ENCODE peak calls at places on chromosomes 5 and 9, in five cellular contexts. C, G, J, H and E are unnamed samples.

GRCh38 chr9:93008457-93008856 is 50.0 kb upstream of the SUSD3 start:
- DNase-seq in C (no peak), G (no peak), J (no peak), H (no peak), E (no peak)

GRCh38 chr5:1633605-1634336 is 110.0 kb upstream of the LPCAT1 start:
- DNase-seq in C (peak; percentile 78), G (peak; percentile 87), J (peak; percentile 54), H (no peak), E (peak; percentile 72)

GRCh38 chr9:136120119-136120393 is 1.4 kb upstream of the TMEM250 start:
- DNase-seq in C (no peak), G (no peak), J (no peak), H (no peak), E (no peak)

GRCh38 chr9:93182572-93182971 is 1.4 kb upstream of the WNK2 start:
- DNase-seq in C (no peak), G (no peak), J (no peak), H (no peak), E (no peak)

GRCh38 chr9:2621678-2622360 is at the start of gene VLDLR:
- DNase-seq in C (peak; percentile 42), G (peak; percentile 43), J (no peak), H (no peak), E (peak; percentile 26)

GRCh38 chr5:68464424-68464823 is 248.9 kb downstream of the PIK3R1 start:
- DNase-seq in C (no peak), G (no peak), J (no peak), H (peak; percentile 67), E (no peak)

GRCh38 chr5:76114192-76114795 is 31.1 kb downstream of the SV2C start:
- DNase-seq in C (no peak), G (no peak), J (no peak), H (no peak), E (no peak)

GRCh38 chr5:148583421-148583965 is 70.8 kb downstream of the HTR4 start:
- DNase-seq in C (no peak), G (no peak), J (no peak), H (no peak), E (no peak)

GRCh38 chr5:54264574-54264973 is 45.8 kb downstream of the ARL15 start:
- DNase-seq in C (no peak), G (no peak), J (no peak), H (no peak), E (no peak)

GRCh38 chr5:132046915-132047314 is 13.5 kb upstream of the IL3 start:
- DNase-seq in C (no peak), G (no peak), J (no peak), H (no peak), E (no peak)

GRCh38 chr9:27625751-27626628 is 52.7 kb upstream of the C9orf72 start:
- DNase-seq in C (no peak), G (no peak), J (no peak), H (no peak), E (no peak)

GRCh38 chr5:135505973-135506372 is 29.8 kb downstream of the NEUROG1 start:
- DNase-seq in C (no peak), G (no peak), J (no peak), H (no peak), E (no peak)

GRCh38 chr5:134103397-134103796 is 11.1 kb upstream of the TCF7 start:
- DNase-seq in C (no peak), G (no peak), J (no peak), H (no peak), E (no peak)

GRCh38 chr9:134322781-134323241 is 3.4 kb upstream of the RXRA start:
- DNase-seq in C (no peak), G (no peak), J (no peak), H (no peak), E (no peak)

GRCh38 chr5:176446884-176447537 is 1.2 kb upstream of the FAF2 start:
- DNase-seq in C (no peak), G (no peak), J (no peak), H (no peak), E (no peak)

GRCh38 chr5:93884254-93884653 is 142.9 kb upstream of the POU5F2 start:
- DNase-seq in C (no peak), G (no peak), J (no peak), H (no peak), E (no peak)

GRCh38 chr5:96474073-96474472 is 41.0 kb upstream of the PCSK1 start:
- DNase-seq in C (no peak), G (no peak), J (no peak), H (no peak), E (no peak)

GRCh38 chr9:27429436-27429835 is 94.7 kb upstream of the IFNK start:
- DNase-seq in C (no peak), G (no peak), J (no peak), H (no peak), E (no peak)

GRCh38 chr9:3662671-3663070 is 136.9 kb upstream of the RFX3 start:
- DNase-seq in C (no peak), G (no peak), J (no peak), H (no peak), E (no peak)

GRCh38 chr5:59591162-59591561 is 302.4 kb downstream of the PDE4D start:
- DNase-seq in C (no peak), G (peak; percentile 68), J (no peak), H (no peak), E (no peak)

GRCh38 chr9:129060991-129061390 is 19.9 kb upstream of the DOLPP1 start:
- DNase-seq in C (no peak), G (no peak), J (no peak), H (no peak), E (no peak)

GRCh38 chr9:73269430-73270101 is 117.9 kb downstream of the ANXA1 start:
- DNase-seq in C (no peak), G (peak; percentile 46), J (no peak), H (no peak), E (no peak)

DNA sequence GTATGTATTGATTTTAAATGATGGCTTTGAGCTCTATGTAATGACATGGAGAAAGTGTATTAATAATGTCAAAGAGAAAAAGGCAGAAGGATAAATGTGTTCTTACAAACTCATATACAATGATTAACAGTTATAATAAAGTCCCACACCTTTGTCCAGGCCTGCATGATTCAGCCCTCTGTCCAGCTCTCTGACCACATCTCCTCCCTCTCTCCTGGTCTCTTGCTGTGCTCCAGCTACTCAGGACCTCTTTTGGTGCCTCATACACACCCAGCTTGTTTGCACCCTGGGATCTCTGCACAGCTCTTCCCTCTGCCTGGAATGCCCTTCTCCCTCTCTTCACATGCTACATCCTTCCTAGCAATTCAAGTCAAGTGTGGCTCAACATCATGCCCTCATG is 37.5 kb upstream of the DMRT1 start:
- DNase-seq in C (no peak), G (no peak), J (no peak), H (no peak), E (no peak)
- TF ChIP-seq CTCF in C (no peak), G (no peak), J (no peak), H (no peak), E (no peak)

DNA sequence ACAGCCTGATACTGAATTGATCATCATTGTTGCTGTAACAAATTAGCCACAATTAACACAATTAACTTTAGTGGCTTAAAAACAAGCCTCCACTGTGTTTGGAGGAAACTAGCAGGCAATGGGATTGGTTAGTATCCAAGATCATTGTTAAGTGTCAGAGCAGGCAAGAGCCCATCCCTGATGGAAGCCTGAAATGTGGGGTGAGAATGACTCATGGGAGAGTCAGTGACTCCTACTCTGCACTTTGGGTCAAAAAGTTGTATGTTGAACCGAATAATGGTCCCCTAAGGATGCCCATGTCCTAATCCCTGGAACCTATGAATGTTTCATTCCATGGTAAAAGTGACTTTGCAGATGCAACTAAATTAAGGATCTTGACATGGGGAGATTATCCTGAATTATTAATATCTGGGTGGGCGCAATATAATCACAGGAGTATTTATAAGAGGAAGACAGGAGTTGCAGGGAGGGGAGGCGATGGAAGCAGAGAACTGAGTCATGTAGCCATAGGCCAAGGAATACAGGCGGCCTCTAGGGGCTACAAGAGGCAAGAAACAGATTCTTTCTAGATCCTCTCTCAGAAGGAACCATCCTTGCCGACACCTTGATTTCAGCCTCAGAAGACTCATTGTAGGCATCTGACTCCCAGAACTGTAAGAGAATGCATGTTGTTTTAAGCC is 28.8 kb downstream of the ALG2 start:
- DNase-seq in C (no peak), G (no peak), J (no peak), H (no peak), E (no peak)
- TF ChIP-seq CTCF in C (peak; percentile 19), G (no peak), J (no peak), H (peak; percentile 18), E (no peak)

DNA sequence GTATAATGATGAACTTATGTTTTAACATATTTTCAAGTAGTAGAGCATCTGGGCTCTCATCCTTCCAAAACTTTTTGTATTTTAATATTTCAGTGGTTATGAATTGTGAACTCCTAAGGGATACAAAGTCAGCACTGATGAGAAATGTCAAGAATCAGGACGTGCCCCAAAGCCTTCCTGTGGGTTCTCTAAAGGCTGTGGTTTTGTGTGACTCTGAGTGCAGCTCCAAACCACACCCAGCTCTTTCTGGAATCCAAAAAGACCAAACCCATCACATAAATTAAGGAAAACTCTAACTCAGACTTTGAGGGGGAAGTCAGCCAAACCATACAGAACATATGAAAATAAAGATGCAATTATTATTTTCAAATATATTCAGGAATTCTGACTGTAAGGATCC is 40.8 kb upstream of the SMU1 start:
- DNase-seq in C (no peak), G (no peak), J (no peak), H (no peak), E (no peak)
- TF ChIP-seq CTCF in C (no peak), G (no peak), J (no peak), H (no peak), E (no peak)

GRCh38 chr9:96449522-96449843 is 486 bp upstream of the HABP4 start:
- DNase-seq in C (no peak), G (no peak), J (no peak), H (no peak), E (no peak)

GRCh38 chr9:96447406-96447805 is 2.6 kb upstream of the HABP4 start:
- DNase-seq in C (no peak), G (no peak), J (no peak), H (no peak), E (no peak)

GRCh38 chr9:96450613-96451544 is 910 bp downstream of the HABP4 start:
- DNase-seq in C (peak; percentile 26), G (no peak), J (no peak), H (no peak), E (no peak)

GRCh38 chr9:96448546-96449170 is 1.3 kb upstream of the HABP4 start:
- DNase-seq in C (no peak), G (no peak), J (no peak), H (no peak), E (no peak)

GRCh38 chr9:96449844-96450612 is at the start of gene HABP4:
- DNase-seq in C (peak; percentile 95), G (peak; percentile 95), J (peak; percentile 97), H (peak; percentile 61), E (peak; percentile 96)
- TF ChIP-seq CTCF in C (peak; percentile 1), G (no peak), J (no peak), H (no peak), E (no peak)

GRCh38 chr5:118518720-118519119 is 469.6 kb downstream of the DTWD2 start:
- DNase-seq in C (no peak), G (no peak), J (no peak), H (no peak), E (no peak)
- TF ChIP-seq CTCF in C (no peak), G (no peak), J (no peak), H (no peak), E (no peak)

DNA sequence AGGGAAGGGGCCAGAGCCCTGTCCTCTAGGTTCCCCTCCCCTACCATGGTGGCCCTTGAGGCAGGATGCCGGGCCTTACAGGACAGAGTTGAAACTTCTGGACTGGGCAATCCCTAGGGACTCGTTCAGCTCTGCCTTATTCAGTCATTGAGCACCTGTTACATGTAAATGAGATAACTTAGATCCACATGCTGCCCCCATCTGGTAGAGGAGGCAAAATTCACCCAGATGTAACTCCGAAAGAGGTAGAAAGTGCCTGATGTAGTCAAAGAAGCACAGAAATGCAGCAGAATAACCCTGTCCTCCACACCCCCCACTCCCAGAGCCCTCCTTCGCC is 1.5 kb downstream of the GGTA1 start:
- DNase-seq in C (peak; percentile 61), G (peak; percentile 82), J (no peak), H (peak; percentile 56), E (no peak)
- TF ChIP-seq CTCF in C (peak; percentile 70), G (peak; percentile 66), J (peak; percentile 45), H (peak; percentile 71), E (peak; percentile 44)